ENCODE peak calls at places on chromosomes 13 and 19, in ten cellular contexts. S is H54; W is NCI-H1092 treated with DMSO at 0.1 percent for 48 hours; U is stimulated activated CD4-positive, alpha-beta T cell treated with anti-CD3 and anti-CD28 coated beads, Interleukin-1b, Interleukin-23, amount 100 ng/mL, for 24 hours; Z is thoracic aorta; A is adrenal gland; R is activated naive CD4-positive, alpha-beta T cell; J is NCI-H524 treated with DMSO at 0.1 percent for 48 hours; K is stimulated activated naive CD8-positive, alpha-beta T cell treated with anti-CD3 and anti-CD28 coated beads, Interleukin-15, amount 100 ng/mL, for 72 hours; O is T-helper 1 cell. B is an unnamed sample.

GRCh38 chr19:16588089-16588823 is 16.0 kb upstream of the SLC35E1 start:
- DNase-seq in U (no peak), J (no peak), S (no peak), Z (no peak), O (peak; percentile 55), R (no peak), K (peak; percentile 77), W (peak; percentile 39), A (no peak), B (peak; percentile 73)

GRCh38 chr19:17754634-17755532 is 3.6 kb downstream of the FCHO1 start:
- DNase-seq in Z (no peak), R (no peak), S (no peak), A (no peak), K (no peak), W (no peak), J (no peak), U (no peak), O (no peak), B (no peak)

GRCh38 chr19:44072543-44073401 is 813 bp downstream of the ZNF284 start:
- DNase-seq in J (no peak), R (no peak), Z (no peak), S (peak; percentile 30), O (no peak), W (no peak), A (no peak), K (no peak), U (no peak), B (no peak)

GRCh38 chr13:80096383-80096782 is 244.5 kb downstream of the SPRY2 start:
- DNase-seq in S (no peak), U (no peak), O (no peak), A (no peak), W (no peak), K (no peak), J (no peak), R (no peak), Z (no peak), B (no peak)

GRCh38 chr19:35890113-35890650 is 10.2 kb downstream of the NFKBID start:
- DNase-seq in S (no peak), J (no peak), A (no peak), K (no peak), Z (no peak), W (no peak), R (no peak), U (no peak), O (no peak), B (no peak)

GRCh38 chr19:45952691-45953505 is 20.8 kb downstream of the NOVA2 start:
- DNase-seq in O (peak; percentile 40), A (peak; percentile 61), J (peak; percentile 76), K (peak; percentile 66), R (no peak), S (no peak), Z (no peak), U (peak; percentile 18), W (no peak), B (peak; percentile 19)

GRCh38 chr19:56966225-56966696 is 125.7 kb upstream of the PEG3 start:
- DNase-seq in U (no peak), R (no peak), S (no peak), A (peak; percentile 86), Z (no peak), K (no peak), O (no peak), J (no peak), W (no peak), B (no peak)

GRCh38 chr19:30877591-30878230 is 471.5 kb downstream of the TSHZ3 start:
- DNase-seq in R (no peak), W (no peak), U (no peak), J (no peak), S (no peak), Z (no peak), K (no peak), A (peak; percentile 59), O (no peak), B (no peak)

GRCh38 chr13:32905864-32906180 is 110.4 kb upstream of the KL start:
- DNase-seq in O (no peak), K (no peak), J (no peak), A (no peak), W (no peak), U (no peak), S (no peak), R (no peak), Z (no peak), B (no peak)

GRCh38 chr19:16381756-16382401 is 57.3 kb downstream of the KLF2 start:
- DNase-seq in U (no peak), O (no peak), K (no peak), S (no peak), J (no peak), R (no peak), Z (peak; percentile 90), A (peak; percentile 53), W (no peak), B (no peak)

GRCh38 chr19:47309608-47310007 is at the start of gene C5AR1:
- DNase-seq in K (no peak), Z (no peak), U (no peak), A (peak; percentile 51), R (no peak), J (no peak), W (no peak), O (no peak), S (no peak), B (no peak)

GRCh38 chr13:112182831-112183543 is 116.0 kb downstream of the SOX1 start:
- DNase-seq in K (no peak), W (no peak), O (no peak), J (no peak), Z (no peak), U (no peak), S (no peak), A (no peak), R (no peak), B (no peak)

GRCh38 chr19:1173160-1173844 is 766 bp downstream of the SBNO2 start:
- DNase-seq in Z (no peak), R (no peak), A (no peak), K (no peak), O (no peak), W (no peak), J (no peak), U (no peak), S (no peak), B (no peak)

GRCh38 chr19:12721656-12722565 is 1.8 kb downstream of the TNPO2 start:
- DNase-seq in Z (no peak), W (peak; percentile 40), R (peak; percentile 17), A (peak; percentile 75), U (no peak), S (no peak), O (peak; percentile 44), J (no peak), K (peak; percentile 68), B (peak; percentile 67)

GRCh38 chr19:7856679-7857663 is 17.2 kb downstream of the PRR36 start:
- DNase-seq in U (no peak), J (no peak), A (no peak), Z (no peak), W (no peak), R (no peak), S (no peak), O (no peak), K (no peak), B (no peak)

GRCh38 chr19:58154287-58154678 is 3.7 kb upstream of the ZNF329 start:
- DNase-seq in Z (no peak), R (no peak), K (no peak), O (no peak), A (peak; percentile 69), S (no peak), U (no peak), W (no peak), J (no peak), B (no peak)

GRCh38 chr19:2042485-2043268 is 8.4 kb downstream of the MKNK2 start:
- DNase-seq in U (no peak), W (no peak), R (no peak), O (no peak), A (no peak), Z (no peak), K (peak; percentile 43), S (no peak), J (no peak), B (no peak)

GRCh38 chr13:38970380-38971051 is 20.1 kb downstream of the STOML3 start:
- DNase-seq in R (no peak), O (no peak), W (peak; percentile 1), J (no peak), U (no peak), K (no peak), A (no peak), Z (no peak), S (no peak), B (no peak)

GRCh38 chr19:30563691-30564090 is 191.5 kb downstream of the ZNF536 start:
- DNase-seq in S (no peak), K (no peak), Z (no peak), A (no peak), W (no peak), J (no peak), O (no peak), U (no peak), R (no peak), B (no peak)

GRCh38 chr19:45767881-45768643 is 990 bp downstream of the SIX5 start:
- DNase-seq in O (no peak), J (no peak), R (no peak), A (peak; percentile 72), W (no peak), Z (no peak), S (peak; percentile 40), K (peak; percentile 48), U (no peak), B (no peak)

GRCh38 chr13:35714588-35714987 is 238.1 kb upstream of the MAB21L1 start:
- DNase-seq in W (no peak), A (no peak), R (no peak), O (no peak), Z (no peak), J (no peak), U (no peak), K (no peak), S (no peak), B (no peak)

GRCh38 chr13:26300140-26300539 is 46.2 kb downstream of the CDK8 start:
- DNase-seq in J (no peak), U (no peak), Z (no peak), R (no peak), A (peak; percentile 16), O (no peak), W (no peak), S (no peak), K (no peak), B (no peak)

GRCh38 chr13:104592545-104593250 is 1526.5 kb upstream of the SLC10A2 start:
- DNase-seq in J (no peak), Z (no peak), A (no peak), K (no peak), S (no peak), O (no peak), R (no peak), U (no peak), W (no peak), B (no peak)

GRCh38 chr13:25352230-25352629 is 19.5 kb upstream of the ATP8A2 start:
- DNase-seq in S (no peak), K (no peak), J (no peak), Z (no peak), R (no peak), W (no peak), U (no peak), O (no peak), A (no peak), B (no peak)

GRCh38 chr13:75326173-75327131 is 155.5 kb downstream of the TBC1D4 start:
- DNase-seq in K (peak; percentile 71), Z (no peak), J (no peak), W (no peak), R (peak; percentile 20), A (no peak), O (peak; percentile 45), S (no peak), U (peak; percentile 46), B (peak; percentile 63)

GRCh38 chr13:110676511-110677204 is 29.3 kb downstream of the CARS2 start:
- DNase-seq in K (peak; percentile 46), A (no peak), J (no peak), R (no peak), U (no peak), O (no peak), Z (no peak), W (no peak), S (no peak), B (peak; percentile 8)

GRCh38 chr19:16654621-16655020 is 5.3 kb downstream of the SMIM7 start:
- DNase-seq in W (no peak), J (no peak), K (no peak), S (no peak), R (no peak), Z (no peak), A (no peak), O (no peak), U (no peak), B (no peak)

GRCh38 chr19:6667114-6667627 is 2.8 kb downstream of the TNFSF14 start:
- DNase-seq in K (no peak), Z (no peak), S (no peak), U (no peak), W (no peak), O (no peak), J (no peak), R (no peak), A (no peak), B (no peak)

B was measured in CD8-positive, alpha-beta memory T cell.